ENCODE peak calls at places on chromosomes 7 and 10, in six cellular contexts. Q, J, A, G, E and L are unnamed samples.

GRCh38 chr7:137109966-137110930 is 233.3 kb downstream of the PTN start:
- DNase-seq in E (peak; percentile 61), G (no peak), A (no peak), J (no peak), Q (peak; percentile 64), L (peak; percentile 62)

GRCh38 chr7:43244232-43244631 is 131.8 kb downstream of the HECW1 start:
- DNase-seq in E (no peak), A (no peak), J (no peak), Q (peak; percentile 27), G (no peak), L (no peak)

GRCh38 chr7:71466448-71467145 is 334.7 kb downstream of the GALNT17 start:
- DNase-seq in A (no peak), Q (no peak), G (no peak), E (no peak), J (no peak), L (no peak)

GRCh38 chr10:70317943-70318318 is 34.1 kb upstream of the NPFFR1 start:
- DNase-seq in Q (no peak), J (no peak), E (no peak), A (no peak), G (no peak), L (no peak)

GRCh38 chr10:76558996-76559888 is 1078.4 kb downstream of the KCNMA1 start:
- DNase-seq in G (peak; percentile 24), A (no peak), Q (no peak), E (peak; percentile 51), J (no peak), L (peak; percentile 75)

GRCh38 chr10:71330789-71331404 is 11.8 kb downstream of the SLC29A3 start:
- DNase-seq in Q (no peak), E (no peak), G (no peak), A (no peak), J (no peak), L (no peak)

GRCh38 chr7:134787064-134787463 is 7.6 kb downstream of the CALD1 start:
- DNase-seq in J (no peak), G (no peak), Q (no peak), A (no peak), E (peak; percentile 58), L (peak; percentile 45)

GRCh38 chr10:32983333-32983909 is 25.4 kb upstream of the ITGB1 start:
- DNase-seq in J (no peak), G (no peak), Q (peak; percentile 95), A (no peak), E (peak; percentile 91), L (peak; percentile 95)

GRCh38 chr10:125868372-125868975 is 12.6 kb downstream of the DHX32 start:
- DNase-seq in G (peak; percentile 42), J (no peak), Q (peak; percentile 78), E (peak; percentile 69), A (no peak), L (peak; percentile 83)

GRCh38 chr7:94907420-94908203 is at the start of gene PPP1R9A:
- DNase-seq in Q (no peak), J (peak; percentile 66), A (peak; percentile 41), E (peak; percentile 4), G (peak; percentile 61), L (no peak)

GRCh38 chr10:43204394-43204942 is 62.4 kb downstream of the RASGEF1A start:
- DNase-seq in Q (no peak), A (no peak), J (peak; percentile 45), G (no peak), E (no peak), L (no peak)

GRCh38 chr7:158030566-158030965 is 557.1 kb downstream of the PTPRN2 start:
- DNase-seq in E (no peak), A (peak; percentile 6), G (no peak), Q (no peak), J (peak; percentile 46), L (no peak)

GRCh38 chr10:21944727-21945386 is 58.7 kb downstream of the DNAJC1 start:
- DNase-seq in Q (no peak), G (no peak), J (no peak), A (no peak), E (peak; percentile 47), L (no peak)

GRCh38 chr7:519974-520458 is 370 bp upstream of the PDGFA start:
- DNase-seq in A (no peak), E (peak; percentile 65), J (peak; percentile 80), G (peak; percentile 47), Q (peak; percentile 63), L (peak; percentile 56)

GRCh38 chr7:29035044-29035740 is 77.1 kb upstream of the TRIL start:
- DNase-seq in Q (peak; percentile 86), G (peak; percentile 35), E (peak; percentile 79), J (no peak), A (no peak), L (peak; percentile 77)

GRCh38 chr7:108461855-108462254 is 5.6 kb upstream of the NRCAM start:
- DNase-seq in G (peak; percentile 67), A (no peak), E (peak; percentile 53), J (no peak), Q (no peak), L (no peak)

GRCh38 chr7:2520131-2520807 is 695 bp downstream of the LFNG start:
- DNase-seq in A (peak; percentile 61), E (no peak), J (no peak), Q (peak; percentile 38), G (peak; percentile 42), L (no peak)

GRCh38 chr7:28071570-28071969 is 109.0 kb downstream of the JAZF1 start:
- DNase-seq in E (no peak), A (no peak), G (no peak), Q (no peak), J (no peak), L (no peak)

GRCh38 chr7:2689951-2690705 is 2.1 kb downstream of the AMZ1 start:
- DNase-seq in E (peak; percentile 57), G (no peak), A (no peak), Q (no peak), J (no peak), L (peak; percentile 81)

GRCh38 chr10:78049861-78050260 is 16.2 kb downstream of the RPS24 start:
- DNase-seq in E (no peak), Q (no peak), J (no peak), A (no peak), G (no peak), L (no peak)

GRCh38 chr10:1559731-1560130 is 177.6 kb downstream of the ADARB2 start:
- DNase-seq in E (no peak), J (peak; percentile 14), Q (no peak), G (no peak), A (no peak), L (no peak)

GRCh38 chr10:102629661-102630614 is 14.3 kb upstream of the TRIM8 start:
- DNase-seq in E (peak; percentile 90), G (no peak), J (peak; percentile 58), Q (peak; percentile 58), A (no peak), L (peak; percentile 93)

GRCh38 chr10:79274279-79275104 is 72.8 kb upstream of the PPIF start:
- DNase-seq in J (peak; percentile 98), E (peak; percentile 23), A (peak; percentile 85), Q (peak; percentile 67), G (peak; percentile 96), L (no peak)

GRCh38 chr10:79397575-79398303 is 47.7 kb downstream of the ZCCHC24 start:
- DNase-seq in Q (no peak), G (no peak), A (no peak), E (peak; percentile 62), J (no peak), L (peak; percentile 60)

GRCh38 chr10:124323145-124323725 is 95.5 kb downstream of the OAT start:
- DNase-seq in A (no peak), G (no peak), E (no peak), J (peak; percentile 47), Q (peak; percentile 50), L (peak; percentile 22)

GRCh38 chr10:101397140-101397539 is 43.2 kb downstream of the BTRC start:
- DNase-seq in E (peak; percentile 90), G (peak; percentile 24), Q (no peak), A (no peak), J (no peak), L (peak; percentile 75)
- H3K4me3 ChIP-seq in E (no peak overlapping the region), G (no peak overlapping the region), Q (no peak overlapping the region), A (no peak overlapping the region), J (no peak overlapping the region), L (no peak overlapping the region)

GRCh38 chr7:25857376-25858067 is 294.5 kb upstream of the NFE2L3 start:
- DNase-seq in A (no peak), J (peak; percentile 75), G (no peak), Q (peak; percentile 78), E (no peak), L (peak; percentile 83)

GRCh38 chr7:25858200-25858561 is 293.8 kb upstream of the NFE2L3 start:
- DNase-seq in Q (no peak), E (no peak), A (no peak), J (no peak), G (no peak), L (no peak)

GRCh38 chr7:25854608-25855497 is 297.1 kb upstream of the NFE2L3 start:
- DNase-seq in A (no peak), J (peak; percentile 86), Q (peak; percentile 99), G (peak; percentile 23), E (peak; percentile 83), L (peak; percentile 100)

GRCh38 chr7:25854059-25854458 is 297.9 kb upstream of the NFE2L3 start:
- DNase-seq in J (no peak), E (no peak), G (no peak), A (no peak), Q (no peak), L (peak; percentile 14)

DNA sequence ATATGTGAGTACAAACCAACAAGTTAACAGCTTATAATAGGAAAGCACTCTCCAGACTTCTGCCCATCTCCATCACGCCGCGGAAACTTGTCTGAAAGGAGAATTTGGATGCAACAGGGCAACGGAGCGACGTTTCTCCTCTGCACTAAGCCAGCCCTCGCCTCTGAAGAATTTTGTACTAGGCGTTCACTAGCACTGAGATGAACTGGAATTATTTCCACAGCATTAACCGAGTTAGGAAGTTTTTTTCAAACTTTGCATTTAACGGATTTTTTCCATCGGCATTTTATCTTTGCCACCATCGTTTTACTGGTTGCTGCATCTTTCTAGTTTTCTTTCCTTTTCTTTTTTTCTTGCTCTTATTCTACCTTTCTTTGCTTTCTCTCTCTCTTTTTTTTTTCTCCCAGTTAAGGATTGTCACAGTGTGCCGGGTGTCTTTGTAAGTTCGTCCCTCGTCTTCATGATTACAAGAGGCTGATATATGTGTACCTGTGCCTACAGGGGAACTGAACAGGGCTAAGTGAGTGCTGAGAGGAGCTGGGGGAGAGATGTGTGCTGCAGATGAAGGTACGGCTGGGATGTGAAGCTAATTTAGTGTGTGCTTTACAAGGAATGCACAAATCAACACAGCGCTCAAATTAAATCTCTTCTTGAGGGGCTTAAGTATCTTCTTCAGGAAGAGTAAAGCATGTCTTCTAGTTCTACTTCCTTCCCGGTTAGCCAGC is 295.8 kb upstream of the NFE2L3 start:
- DNase-seq in J (no peak), G (no peak), Q (peak; percentile 47), A (no peak), E (no peak), L (peak; percentile 75)
- TF ChIP-seq CTCF in J (no peak), G (no peak), Q (no peak), A (no peak), E (no peak), L (no peak)

GRCh38 chr7:7424151-7424873 is 111.4 kb downstream of the COL28A1 start:
- DNase-seq in A (peak; percentile 60), E (peak; percentile 78), Q (peak; percentile 75), G (peak; percentile 74), J (peak; percentile 71), L (peak; percentile 82)
- H3K4me3 ChIP-seq in A (peak overlapping the region; percentile 26), E (peak overlapping the region; percentile 65), Q (peak overlapping the region; percentile 37), G (peak overlapping the region; percentile 79), J (peak overlapping the region; percentile 18), L (peak overlapping the region; percentile 65)

DNA sequence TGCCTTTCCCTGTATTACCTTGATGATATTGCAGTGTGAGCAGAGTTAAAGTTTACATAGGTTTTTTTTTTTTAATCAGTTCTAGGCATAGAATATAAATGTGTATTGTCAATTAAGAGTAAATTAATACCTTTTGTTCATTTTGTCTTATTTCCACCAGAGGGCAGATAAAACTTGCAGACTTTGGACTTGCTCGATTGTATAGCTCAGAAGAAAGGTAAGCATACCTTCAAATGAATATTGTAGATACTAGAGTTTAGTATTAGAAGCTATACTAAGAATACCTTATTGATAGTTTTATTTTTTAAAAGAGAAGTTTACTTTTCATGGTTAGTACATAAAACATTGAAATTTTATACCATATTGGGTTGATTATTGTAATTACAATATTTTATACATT is 86.8 kb downstream of the MPLKIP start:
- DNase-seq in E (no peak), G (no peak), Q (no peak), J (no peak), A (no peak), L (peak; percentile 28)
- TF ChIP-seq CTCF in E (peak; percentile 22), G (no peak), Q (peak; percentile 24), J (no peak), A (no peak), L (peak; percentile 42)